ENCODE peak calls at places on chromosomes 4 and X, in five cellular contexts. F is IMR-90, K is neuronal stem cell, L is H9, C is H1. P is an unnamed sample.

GRCh38 chr4:186829740-186830449 is 106.2 kb upstream of the FAT1 start:
- DNase-seq in K (no peak), L (no peak), F (peak), C (no peak), P (peak)

GRCh38 chrX:7201481-7201880 is 53.5 kb upstream of the PUDP start:
- DNase-seq in L (no peak), K (no peak), F (no peak), C (no peak), P (no peak)

GRCh38 chr4:189664693-189665250 is 275.9 kb upstream of the FRG1 start:
- DNase-seq in C (no peak), F (no peak), L (no peak), K (no peak), P (no peak)

GRCh38 chrX:981791-982626 is 230.4 kb downstream of the CRLF2 start:
- DNase-seq in C (peak), F (no peak), K (no peak), L (peak), P (no peak)

GRCh38 chr4:86506591-86506990 is 87.5 kb upstream of the PTPN13 start:
- DNase-seq in C (no peak), L (no peak), F (no peak), K (no peak), P (peak)

GRCh38 chr4:23212558-23212957 is 519.8 kb downstream of the GBA3 start:
- DNase-seq in F (no peak), L (no peak), C (no peak), K (no peak), P (no peak)

GRCh38 chrX:110021180-110022022 is 18.5 kb downstream of the TMEM164 start:
- DNase-seq in L (no peak), K (no peak), C (no peak), F (peak), P (peak)

GRCh38 chr4:153520227-153520626 is 54.1 kb downstream of the TMEM131L start:
- DNase-seq in C (no peak), K (no peak), F (no peak), L (no peak), P (no peak)

GRCh38 chr4:117784266-117784665 is 250.0 kb upstream of the NDST3 start:
- DNase-seq in K (no peak), C (no peak), F (no peak), L (no peak), P (no peak)

GRCh38 chr4:145531791-145532190 is 50.1 kb downstream of the SMAD1 start:
- DNase-seq in F (no peak), K (no peak), C (no peak), L (no peak), P (no peak)

GRCh38 chr4:15005474-15006115 is 3.3 kb downstream of the CPEB2 start:
- DNase-seq in F (no peak), L (no peak), K (no peak), C (no peak), P (no peak)
- H2BK15ac ChIP-seq in F (no peak), L (no peak), K (no peak), C (no peak), P (no peak)

GRCh38 chr4:26126135-26126718 is 194.6 kb upstream of the RBPJ start:
- DNase-seq in C (no peak), F (no peak), L (no peak), K (no peak), P (no peak)
- H4K91ac ChIP-seq in C (no peak), F (no peak), L (no peak), K (no peak), P (no peak)

GRCh38 chr4:128322311-128322710 is 34.7 kb upstream of the PGRMC2 start:
- DNase-seq in C (no peak), L (no peak), F (peak), K (no peak), P (peak)
- H3K9ac ChIP-seq in C (no peak), L (no peak), F (no peak), K (no peak), P (no peak)

GRCh38 chr4:5816101-5816500 is 76.8 kb downstream of the CRMP1 start:
- DNase-seq in K (no peak), L (no peak), C (no peak), F (no peak), P (no peak)
- H2BK15ac ChIP-seq in K (no peak), L (no peak), C (no peak), F (no peak), P (no peak)

GRCh38 chrX:37350034-37350365 is 836 bp downstream of the PRRG1 start:
- DNase-seq in F (peak), L (no peak), C (no peak), K (no peak), P (peak)

GRCh38 chrX:37348237-37349130 is 680 bp upstream of the PRRG1 start:
- DNase-seq in K (peak), C (no peak), L (no peak), F (peak), P (peak)

GRCh38 chrX:37353646-37354045 is 4.5 kb downstream of the PRRG1 start:
- DNase-seq in L (no peak), F (no peak), C (no peak), K (no peak), P (no peak)

GRCh38 chrX:37347420-37347819 is 1.7 kb upstream of the PRRG1 start:
- DNase-seq in C (no peak), F (peak), L (no peak), K (no peak), P (peak)

DNA sequence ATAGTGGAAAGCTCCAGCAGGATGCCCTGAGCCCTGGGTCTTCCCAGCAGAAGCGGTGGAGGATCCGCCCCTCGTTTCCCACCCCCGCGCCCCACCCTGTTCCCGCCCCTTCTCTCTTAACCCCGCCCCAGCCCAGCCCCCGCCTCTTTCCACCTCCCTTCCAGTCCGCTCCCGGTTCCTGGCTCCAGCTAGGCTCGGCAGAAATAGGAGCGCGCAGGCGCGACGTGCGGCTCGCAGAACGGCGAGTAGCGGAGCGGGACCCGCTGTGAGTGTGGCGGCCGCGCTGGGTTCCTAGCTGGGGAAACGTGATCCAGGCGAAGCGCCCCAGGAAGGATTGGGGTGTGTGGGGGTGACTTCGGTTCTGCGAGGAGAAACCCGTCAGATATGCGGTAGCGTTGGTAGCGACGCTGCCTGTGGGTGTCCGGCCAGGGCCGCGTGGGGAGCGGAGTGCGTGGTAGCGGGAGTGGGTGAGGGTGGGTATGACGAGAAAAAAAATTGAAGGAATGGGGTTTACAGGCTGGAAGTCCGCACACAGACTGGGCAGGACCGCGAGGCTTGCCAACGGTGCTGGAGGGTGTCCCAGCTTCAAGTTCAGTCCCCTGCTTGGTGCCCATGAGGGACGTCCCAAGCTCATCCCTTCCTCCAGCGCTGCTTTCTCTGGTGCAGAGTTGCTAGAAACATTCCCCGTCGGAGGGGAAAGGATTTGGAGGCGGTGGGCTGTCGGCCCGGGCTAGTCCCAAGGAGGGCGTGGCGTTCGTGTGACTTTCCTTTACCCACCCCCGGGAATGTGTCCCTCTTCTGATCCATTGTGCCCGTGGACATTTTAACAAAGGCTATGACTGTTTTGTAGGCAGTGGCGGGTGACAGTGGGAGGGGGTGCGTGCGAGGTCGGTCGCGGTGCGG is at the start of gene PRRG1:
- DNase-seq in C (peak), K (peak), L (peak), F (peak), P (peak)
- H4K91ac ChIP-seq in C (no peak), K (no peak), L (no peak), F (peak), P (peak)

DNA sequence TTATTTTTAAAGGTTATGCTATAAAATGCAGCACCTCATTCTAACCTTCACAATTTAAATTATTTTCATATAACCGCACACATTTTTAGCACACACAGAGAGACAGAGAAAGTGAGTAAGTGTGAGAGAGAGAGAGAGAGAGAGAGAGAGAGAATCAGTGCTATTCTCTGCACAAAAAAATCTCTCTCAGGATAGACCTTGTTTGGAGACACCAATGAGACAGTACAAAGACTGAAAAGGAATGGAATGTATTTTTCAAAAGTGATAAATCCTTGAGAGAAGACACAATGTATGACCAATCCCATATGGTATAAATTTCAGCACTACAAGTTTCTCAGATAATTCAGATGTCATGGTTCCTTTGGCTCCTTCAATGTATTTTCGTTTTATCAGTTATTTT is 132.1 kb upstream of the PCDH18 start:
- DNase-seq in F (peak), K (no peak), C (no peak), L (no peak), P (no peak)
- H3K9ac ChIP-seq in F (peak), K (no peak), C (no peak), L (no peak), P (peak)

GRCh38 chr4:183391204-183391603 is 53.2 kb upstream of the CDKN2AIP start:
- DNase-seq in F (no peak), C (no peak), L (no peak), K (no peak), P (no peak)

GRCh38 chr4:183394166-183394951 is 50.1 kb upstream of the CDKN2AIP start:
- DNase-seq in C (no peak), F (no peak), K (no peak), L (no peak), P (no peak)

GRCh38 chr4:183393446-183393845 is 51.0 kb upstream of the CDKN2AIP start:
- DNase-seq in C (no peak), L (no peak), F (no peak), K (no peak), P (no peak)

GRCh38 chr4:183390374-183390773 is 54.1 kb upstream of the CDKN2AIP start:
- DNase-seq in L (no peak), K (no peak), C (no peak), F (no peak), P (no peak)

GRCh38 chr4:183392377-183392776 is 52.1 kb upstream of the CDKN2AIP start:
- DNase-seq in K (no peak), C (no peak), F (no peak), L (no peak), P (no peak)
- H2BK15ac ChIP-seq in K (no peak), C (no peak), F (no peak), L (no peak), P (no peak)

GRCh38 chr4:8266088-8266487 is 3.5 kb upstream of the HTRA3 start:
- DNase-seq in K (no peak), F (no peak), L (no peak), C (no peak), P (no peak)
- H4K91ac ChIP-seq in K (no peak), F (no peak), L (no peak), C (no peak), P (no peak)

DNA sequence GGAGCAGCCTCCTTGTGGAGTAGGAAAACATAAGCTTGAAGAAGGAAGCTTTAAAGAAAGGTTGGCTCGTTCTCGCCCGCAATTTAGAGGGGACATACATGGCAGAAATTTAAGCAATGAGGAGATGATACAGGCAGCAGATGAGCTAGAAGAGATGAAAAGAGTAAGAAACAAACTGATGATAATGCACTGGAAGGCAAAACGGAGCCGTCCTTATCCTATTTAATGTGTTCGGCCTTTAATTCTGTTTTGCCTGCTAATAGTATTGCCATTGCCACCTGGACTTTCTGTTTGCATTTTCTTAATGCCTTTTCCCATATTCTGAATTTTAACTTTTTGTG is 1.4 kb downstream of the TCEAL1 start:
- DNase-seq in L (no peak), C (no peak), F (no peak), K (no peak), P (no peak)
- H3K9ac ChIP-seq in L (no peak), C (no peak), F (peak), K (no peak), P (peak)

GRCh38 chr4:112926826-112927225 is 122.6 kb upstream of the ANK2 start:
- DNase-seq in K (no peak), L (no peak), C (no peak), F (no peak), P (no peak)
- H2BK15ac ChIP-seq in K (no peak), L (no peak), C (no peak), F (no peak), P (no peak)

P was measured in mesenchymal stem cell.